ENCODE peak calls at places on chromosomes 13 and 19, in eight cellular contexts. A is HEK293T; W is heart right ventricle; E is iris pigment epithelial cell; T is GM04504; G is T1000; C is stimulated activated effector memory CD8-positive, alpha-beta T cell treated with anti-CD3 and anti-CD28 coated beads, Interleukin-12 subunit alpha, Interleukin-12 subunit beta, amount 100 ng/mL, for 72 hours; Q is activated T-cell treated with anti-CD3 and anti-CD28 coated beads, Interleukin-2, amount 50 U/mL, for 72 hours. S is an unnamed sample.

GRCh38 chr13:112907286-112907685 is 61.7 kb upstream of the MCF2L start:
- DNase-seq in E (no peak), W (no peak), G (no peak), T (no peak), A (no peak), C (no peak), Q (no peak), S (no peak)

GRCh38 chr19:18290250-18291018 is 9.0 kb upstream of the JUND start:
- DNase-seq in A (no peak), E (peak), W (no peak), T (no peak), G (no peak), Q (peak), C (peak), S (peak)

GRCh38 chr13:25744176-25744575 is 307.6 kb downstream of the SHISA2 start:
- DNase-seq in T (no peak), C (no peak), W (no peak), A (no peak), G (no peak), Q (no peak), E (no peak), S (no peak)

GRCh38 chr13:110443633-110444225 is 117.8 kb downstream of the RAB20 start:
- DNase-seq in T (no peak), W (no peak), Q (no peak), E (peak), A (no peak), G (no peak), C (no peak), S (no peak)

GRCh38 chr13:103033999-103034398 is 32.2 kb downstream of the SLC10A2 start:
- DNase-seq in A (no peak), C (no peak), E (no peak), G (no peak), Q (no peak), T (no peak), W (no peak), S (no peak)

GRCh38 chr19:30780456-30780855 is 408.3 kb downstream of the ZNF536 start:
- DNase-seq in W (no peak), T (no peak), G (no peak), C (no peak), E (no peak), A (no peak), Q (no peak), S (no peak)

GRCh38 chr19:12365094-12365371 is 450 bp downstream of the ZNF442 start:
- DNase-seq in C (no peak), W (no peak), G (peak), T (peak), Q (no peak), A (no peak), E (peak), S (no peak)

GRCh38 chr13:112103971-112104872 is 37.3 kb downstream of the SOX1 start:
- DNase-seq in W (no peak), E (no peak), Q (no peak), A (no peak), G (no peak), T (no peak), C (no peak), S (no peak)

GRCh38 chr13:21018220-21018619 is 43.2 kb downstream of the LATS2 start:
- DNase-seq in Q (no peak), E (no peak), A (no peak), T (no peak), C (no peak), W (no peak), G (no peak), S (no peak)

GRCh38 chr13:67518785-67519184 is 288.6 kb upstream of the PCDH9 start:
- DNase-seq in A (no peak), G (no peak), C (no peak), Q (no peak), W (no peak), T (no peak), E (peak), S (no peak)

GRCh38 chr13:46627462-46627861 is 74.5 kb downstream of the LRCH1 start:
- DNase-seq in C (no peak), W (no peak), E (no peak), Q (no peak), G (no peak), T (no peak), A (no peak), S (no peak)

GRCh38 chr13:75704194-75704941 is 68.2 kb downstream of the LMO7 start:
- DNase-seq in T (no peak), Q (no peak), W (no peak), E (peak), G (no peak), C (no peak), A (no peak), S (no peak)

GRCh38 chr19:15442142-15442920 is 7.4 kb downstream of the WIZ start:
- DNase-seq in T (no peak), Q (no peak), E (no peak), C (no peak), G (no peak), A (no peak), W (no peak), S (no peak)

GRCh38 chr19:55567708-55568328 is 12.8 kb downstream of the ZNF579 start:
- DNase-seq in E (no peak), W (no peak), A (no peak), G (no peak), C (no peak), Q (no peak), T (no peak), S (no peak)

GRCh38 chr13:42041017-42041683 is 7.3 kb upstream of the DGKH start:
- DNase-seq in E (peak), A (peak), G (no peak), T (no peak), W (peak), Q (peak), C (peak), S (peak)

GRCh38 chr13:30713133-30713532 is 22.2 kb upstream of the ALOX5AP start:
- DNase-seq in W (no peak), A (no peak), C (no peak), E (peak), G (no peak), T (no peak), Q (peak), S (no peak)

GRCh38 chr13:33794576-33794975 is 23.4 kb upstream of the RFC3 start:
- DNase-seq in G (no peak), E (no peak), Q (no peak), C (no peak), W (no peak), A (no peak), T (no peak), S (no peak)

GRCh38 chr19:46408611-46409039 is 4.7 kb downstream of the CCDC8 start:
- DNase-seq in E (peak), T (no peak), G (no peak), C (no peak), A (no peak), W (peak), Q (no peak), S (no peak)

GRCh38 chr13:70523622-70524021 is 415.4 kb upstream of the KLHL1 start:
- DNase-seq in E (peak), W (no peak), C (no peak), Q (no peak), G (no peak), A (no peak), T (no peak), S (no peak)

GRCh38 chr19:42229855-42230331 is 9.8 kb downstream of the ZNF526 start:
- DNase-seq in W (no peak), A (no peak), Q (no peak), C (no peak), E (peak), G (no peak), T (no peak), S (no peak)

GRCh38 chr13:23349127-23349897 is 84.2 kb downstream of the SACS start:
- DNase-seq in Q (no peak), A (no peak), G (no peak), T (peak), E (no peak), W (no peak), C (no peak), S (no peak)

GRCh38 chr13:22812793-22813192 is 368.0 kb upstream of the SGCG start:
- DNase-seq in W (no peak), T (no peak), A (no peak), C (no peak), Q (no peak), G (no peak), E (no peak), S (no peak)

GRCh38 chr13:23715762-23716235 is 145.6 kb downstream of the TNFRSF19 start:
- DNase-seq in Q (no peak), A (no peak), E (peak), G (no peak), W (no peak), C (no peak), T (no peak), S (no peak)

S was measured in memory B cell.